ENCODE peak calls at places on chromosomes 13 and 19, in six cellular contexts. D is H1, F is K562, S is GM12878, C is GM12891, V is HepG2. J is an unnamed sample.

GRCh38 chr13:50829226-50829625 is 14.3 kb downstream of the DLEU7 start:
- DNase-seq in S (no peak), D (no peak), F (no peak), C (no peak), V (no peak), J (no peak)

GRCh38 chr13:23380534-23380933 is 53.0 kb downstream of the SACS start:
- DNase-seq in S (no peak), D (no peak), V (no peak), C (no peak), F (no peak), J (no peak)

GRCh38 chr13:62799931-62800436 is 1384.3 kb upstream of the PCDH20 start:
- DNase-seq in F (no peak), S (no peak), V (no peak), D (no peak), C (no peak), J (no peak)

GRCh38 chr19:50324331-50324730 is 4.8 kb downstream of the KCNC3 start:
- DNase-seq in F (no peak), C (no peak), V (no peak), D (no peak), S (no peak), J (no peak)

GRCh38 chr19:53509443-53509842 is 28.5 kb upstream of the ZNF331 start:
- DNase-seq in S (no peak), F (no peak), C (no peak), D (no peak), V (no peak), J (no peak)

GRCh38 chr13:97948041-97948440 is 5.4 kb upstream of the IPO5 start:
- DNase-seq in S (no peak), V (no peak), C (no peak), F (no peak), D (no peak), J (no peak)

GRCh38 chr13:110913911-110914292 is 967 bp downstream of the ANKRD10 start:
- DNase-seq in F (no peak), C (no peak), V (no peak), D (no peak), S (no peak), J (no peak)

GRCh38 chr13:30158774-30159445 is 148.4 kb downstream of the KATNAL1 start:
- DNase-seq in F (no peak), C (no peak), V (no peak), D (no peak), S (no peak), J (no peak)

GRCh38 chr19:6773323-6773931 is 919 bp downstream of the VAV1 start:
- DNase-seq in C (peak), F (no peak), V (no peak), S (peak), D (no peak), J (peak)

GRCh38 chr13:113647351-113648217 is 10.4 kb downstream of the ATP4B start:
- DNase-seq in D (no peak), V (no peak), F (no peak), C (no peak), S (no peak), J (no peak)

GRCh38 chr19:46607441-46607841 is 6.3 kb downstream of the CALM3 start:
- DNase-seq in V (no peak), D (no peak), F (no peak), S (no peak), C (no peak), J (no peak)

GRCh38 chr13:113554333-113554700 is 30.2 kb upstream of the TFDP1 start:
- DNase-seq in D (no peak), S (no peak), F (no peak), C (no peak), V (no peak), J (no peak)

GRCh38 chr19:3536429-3537100 is 2.4 kb upstream of the TEKTIP1 start:
- DNase-seq in D (no peak), F (no peak), S (no peak), C (no peak), V (no peak), J (no peak)

GRCh38 chr13:41978007-41978406 is 17.1 kb upstream of the VWA8 start:
- DNase-seq in C (no peak), F (no peak), D (no peak), V (no peak), S (no peak), J (no peak)

GRCh38 chr13:50001287-50001686 is 4.4 kb downstream of the TRIM13 start:
- DNase-seq in S (no peak), D (no peak), F (no peak), C (no peak), V (no peak), J (no peak)

GRCh38 chr13:102798653-102799543 is at the start of the genes BIVM and POGLUT2:
- DNase-seq in F (peak), C (peak), S (peak), V (peak), D (peak), J (peak)

GRCh38 chr19:6354098-6354674 is 7.1 kb upstream of the CLPP start:
- DNase-seq in S (no peak), F (peak), V (no peak), D (no peak), C (no peak), J (no peak)

GRCh38 chr19:12786149-12786870 is 5.0 kb upstream of the JUNB start:
- DNase-seq in S (no peak), C (no peak), V (no peak), D (no peak), F (no peak), J (no peak)

GRCh38 chr19:3678188-3678587 is 22.1 kb downstream of the PIP5K1C start:
- DNase-seq in V (no peak), S (no peak), C (no peak), D (no peak), F (no peak), J (no peak)

GRCh38 chr13:30932481-30933333 is at the start of gene TEX26:
- DNase-seq in F (no peak), D (peak), C (no peak), S (no peak), V (no peak), J (no peak)

GRCh38 chr19:6033744-6034264 is 55.9 kb upstream of the RANBP3 start:
- DNase-seq in C (no peak), S (no peak), D (no peak), V (no peak), F (no peak), J (no peak)

GRCh38 chr19:768424-768823 is 17.5 kb downstream of the MISP start:
- DNase-seq in V (no peak), D (no peak), F (no peak), S (no peak), C (no peak), J (no peak)

GRCh38 chr13:77902319-77902963 is 16.2 kb downstream of the EDNRB start:
- DNase-seq in F (no peak), D (no peak), V (no peak), S (no peak), C (no peak), J (no peak)

GRCh38 chr13:79810671-79811070 is 329.7 kb downstream of the NDFIP2 start:
- DNase-seq in F (no peak), C (no peak), S (no peak), V (no peak), D (no peak), J (no peak)

GRCh38 chr19:55605207-55605636 is 225 bp upstream of the ZNF865 start:
- DNase-seq in V (peak), D (peak), S (peak), C (peak), F (peak), J (peak)

GRCh38 chr19:55603581-55604292 is 1.7 kb upstream of the ZNF865 start:
- DNase-seq in F (peak), S (no peak), D (peak), C (no peak), V (no peak), J (no peak)

GRCh38 chr19:55606471-55606787 is 982 bp downstream of the ZNF865 start:
- DNase-seq in S (no peak), V (no peak), D (no peak), C (no peak), F (no peak), J (no peak)

GRCh38 chr19:55606817-55607216 is 1.4 kb downstream of the ZNF865 start:
- DNase-seq in S (no peak), C (no peak), F (no peak), D (no peak), V (no peak), J (no peak)

GRCh38 chr19:55605637-55606470 is at the start of gene ZNF865:
- DNase-seq in S (peak), D (peak), F (peak), V (peak), C (no peak), J (no peak)
- TF ChIP-seq POLR2A in S (peak), D (no peak), F (no peak), V (no peak), C (no peak), J (no peak)

DNA sequence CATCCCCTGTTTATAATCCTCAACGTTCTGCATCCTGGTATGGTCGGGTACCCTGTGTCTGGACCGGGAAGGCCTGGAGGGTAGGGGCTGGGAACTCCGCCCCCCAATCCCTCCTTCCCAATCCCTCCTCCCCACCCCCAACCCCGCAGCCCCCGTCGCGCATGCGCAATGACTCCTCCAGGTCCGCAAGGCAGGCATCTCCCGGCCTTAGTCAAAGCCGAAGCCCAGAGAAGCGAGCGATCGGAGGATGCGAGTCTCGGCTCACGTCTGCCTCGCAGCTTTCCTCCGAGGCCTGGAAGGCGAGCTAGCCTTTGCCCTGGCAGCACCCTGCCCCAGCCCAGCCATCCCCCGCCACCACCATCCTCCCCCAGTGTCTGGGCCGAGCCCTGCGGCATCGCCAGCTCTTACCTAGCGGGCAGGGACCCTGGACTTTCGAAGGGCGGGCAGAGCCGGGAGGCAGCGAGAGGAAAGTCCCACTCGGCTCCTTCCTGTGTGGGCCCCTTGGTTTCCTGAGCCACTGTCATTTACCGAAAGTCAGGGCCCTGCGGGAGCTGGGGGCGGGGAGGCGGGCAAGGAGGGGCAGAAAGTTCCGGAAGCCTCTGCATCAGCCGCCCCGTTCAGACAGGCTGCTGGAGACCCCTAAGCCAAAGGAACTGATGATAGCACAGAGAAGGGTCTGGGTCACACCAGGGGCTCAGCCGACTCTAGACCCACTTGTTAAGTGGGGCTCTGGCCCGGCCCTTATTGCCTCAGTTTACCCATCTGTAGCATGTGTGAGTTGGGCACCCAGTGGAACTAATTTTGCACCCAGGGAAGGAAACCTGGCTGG is at the start of gene JAK3:
- DNase-seq in F (peak), S (peak), D (peak), C (peak), V (peak), J (peak)
- TF ChIP-seq TAF1 in F (no peak), S (peak), D (peak), C (peak), V (no peak), J (peak)

DNA sequence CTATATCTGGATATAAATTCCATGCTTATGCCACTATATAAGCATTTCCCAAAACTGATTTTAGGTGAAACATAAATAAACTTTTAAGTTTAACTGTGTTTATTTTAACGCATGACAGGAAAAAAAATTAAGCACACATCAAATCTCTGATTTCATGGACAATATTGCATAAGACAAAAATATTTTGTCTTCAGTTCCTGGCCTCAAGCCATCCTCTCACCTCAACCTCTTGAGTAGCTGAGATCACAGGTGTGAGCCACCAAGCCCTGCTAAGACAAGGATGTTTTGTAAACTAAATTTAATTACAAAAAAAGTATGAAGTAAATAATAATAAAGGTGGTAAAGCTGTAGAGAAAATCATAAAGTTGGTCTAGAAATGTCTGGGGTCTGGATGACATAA is 734 bp upstream of the CEACAM6 start:
- DNase-seq in D (no peak), F (no peak), S (no peak), C (no peak), V (no peak), J (no peak)
- TF ChIP-seq POLR2AphosphoS5 in D (no peak), F (no peak), S (no peak), C (no peak), V (no peak), J (no peak)

GRCh38 chr19:13850910-13851753 is 25.8 kb upstream of the NANOS3 start:
- DNase-seq in V (peak), D (no peak), F (peak), C (no peak), S (no peak), J (no peak)
- TF ChIP-seq POLR2A in V (peak), D (peak), F (no peak), C (no peak), S (no peak), J (no peak)

DNA sequence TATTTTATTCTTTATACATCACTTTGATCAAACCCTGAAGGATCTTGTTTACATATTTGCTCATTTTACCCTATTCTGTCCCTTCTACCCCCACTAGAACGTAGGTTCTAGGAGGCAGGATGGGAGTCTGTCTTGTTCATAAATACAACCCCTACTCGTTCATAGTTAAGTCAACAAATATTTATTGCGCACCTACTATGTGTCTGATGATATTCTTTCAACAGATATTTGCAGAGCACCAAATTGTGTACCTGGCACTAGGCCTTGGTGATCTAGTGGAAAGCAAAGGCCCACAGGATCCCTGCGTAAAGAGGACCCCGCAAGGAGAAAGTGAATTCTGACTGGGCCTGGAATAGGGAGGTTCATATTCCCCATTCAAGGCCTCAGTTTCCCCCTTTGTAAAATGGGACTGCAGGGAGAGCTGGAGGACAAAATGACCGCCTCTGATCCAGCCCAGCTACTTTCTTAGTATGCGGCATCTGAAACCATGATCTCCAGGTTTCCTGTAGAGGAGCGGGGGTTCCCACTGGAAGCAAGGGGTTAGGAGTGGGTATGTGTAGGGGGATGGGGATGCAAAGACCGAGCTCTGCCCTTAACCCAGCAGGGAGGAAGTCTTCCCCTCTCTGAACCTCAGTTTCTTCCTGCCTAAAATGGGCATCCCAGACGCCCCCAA is 534 bp upstream of the GEMIN7 start:
- DNase-seq in F (no peak), C (no peak), S (no peak), D (no peak), V (no peak), J (no peak)
- TF ChIP-seq TAF1 in F (no peak), C (no peak), S (no peak), D (no peak), V (no peak), J (no peak)